ENCODE peak calls at places on chromosomes 1 and 21, in ten cellular contexts. One of them, this sample, is unnamed.

GRCh38 chr1:46575300-46575699 is 23.9 kb upstream of the KNCN start:
- DNase-seq in A549: no peak
- DNase-seq in ovary: no peak
- DNase-seq in heart left ventricle: no peak
- DNase-seq in GM12878: no peak
- DNase-seq in gastrocnemius medialis: no peak
- DNase-seq in IMR-90: no peak
- DNase-seq in upper lobe of left lung: no peak
- DNase-seq in GM12891: no peak
- DNase-seq in testis: no peak
- DNase-seq in this sample: no peak

GRCh38 chr21:42461881-42462877 is 33.8 kb downstream of the RSPH1 start:
- DNase-seq in testis: no peak
- DNase-seq in IMR-90: no peak
- DNase-seq in upper lobe of left lung: no peak
- DNase-seq in heart left ventricle: no peak
- DNase-seq in ovary: no peak
- DNase-seq in A549: no peak
- DNase-seq in GM12878: no peak
- DNase-seq in GM12891: no peak
- DNase-seq in gastrocnemius medialis: no peak
- DNase-seq in this sample: no peak

GRCh38 chr1:30830537-30830936 is 73.0 kb upstream of the LAPTM5 start:
- DNase-seq in upper lobe of left lung: no peak
- DNase-seq in GM12891: no peak
- DNase-seq in ovary: no peak
- DNase-seq in heart left ventricle: no peak
- DNase-seq in gastrocnemius medialis: no peak
- DNase-seq in IMR-90: no peak
- DNase-seq in GM12878: no peak
- DNase-seq in testis: no peak
- DNase-seq in A549: no peak
- DNase-seq in this sample: no peak

GRCh38 chr1:53739109-53739681 is at the start of gene GLIS1:
- DNase-seq in IMR-90: peak
- DNase-seq in testis: peak
- DNase-seq in A549: peak
- DNase-seq in GM12891: peak
- DNase-seq in ovary: peak
- DNase-seq in GM12878: no peak
- DNase-seq in upper lobe of left lung: peak
- DNase-seq in gastrocnemius medialis: peak
- DNase-seq in heart left ventricle: peak
- DNase-seq in this sample: peak

GRCh38 chr1:1013105-1013921 is at the start of gene ISG15:
- DNase-seq in A549: peak
- DNase-seq in heart left ventricle: peak
- DNase-seq in IMR-90: peak
- DNase-seq in upper lobe of left lung: peak
- DNase-seq in GM12878: peak
- DNase-seq in testis: peak
- DNase-seq in ovary: peak
- DNase-seq in gastrocnemius medialis: peak
- DNase-seq in GM12891: peak
- DNase-seq in this sample: peak

GRCh38 chr21:33587792-33588484 is 546 bp downstream of the DONSON start:
- DNase-seq in IMR-90: peak
- DNase-seq in A549: peak
- DNase-seq in heart left ventricle: peak
- DNase-seq in upper lobe of left lung: no peak
- DNase-seq in GM12891: peak
- DNase-seq in testis: peak
- DNase-seq in gastrocnemius medialis: no peak
- DNase-seq in ovary: peak
- DNase-seq in GM12878: no peak
- DNase-seq in this sample: peak

GRCh38 chr1:233945573-233945972 is 41.1 kb downstream of the SLC35F3 start:
- DNase-seq in testis: no peak
- DNase-seq in gastrocnemius medialis: no peak
- DNase-seq in A549: peak
- DNase-seq in upper lobe of left lung: no peak
- DNase-seq in IMR-90: no peak
- DNase-seq in ovary: no peak
- DNase-seq in GM12891: no peak
- DNase-seq in heart left ventricle: no peak
- DNase-seq in GM12878: peak
- DNase-seq in this sample: no peak

GRCh38 chr1:235986869-235987268 is 78.0 kb downstream of the NID1 start:
- DNase-seq in gastrocnemius medialis: no peak
- DNase-seq in ovary: no peak
- DNase-seq in testis: no peak
- DNase-seq in heart left ventricle: no peak
- DNase-seq in upper lobe of left lung: no peak
- DNase-seq in A549: no peak
- DNase-seq in GM12878: no peak
- DNase-seq in IMR-90: no peak
- DNase-seq in GM12891: no peak
- DNase-seq in this sample: no peak

GRCh38 chr1:207817166-207817565 is 65.3 kb downstream of the CD46 start:
- DNase-seq in ovary: no peak
- DNase-seq in A549: no peak
- DNase-seq in upper lobe of left lung: no peak
- DNase-seq in IMR-90: no peak
- DNase-seq in GM12891: no peak
- DNase-seq in testis: no peak
- DNase-seq in heart left ventricle: no peak
- DNase-seq in gastrocnemius medialis: peak
- DNase-seq in GM12878: no peak
- DNase-seq in this sample: no peak

GRCh38 chr1:212453156-212453857 is 20.6 kb downstream of the NENF start:
- DNase-seq in testis: no peak
- DNase-seq in upper lobe of left lung: no peak
- DNase-seq in GM12878: no peak
- DNase-seq in IMR-90: no peak
- DNase-seq in heart left ventricle: no peak
- DNase-seq in A549: no peak
- DNase-seq in gastrocnemius medialis: no peak
- DNase-seq in GM12891: no peak
- DNase-seq in ovary: no peak
- DNase-seq in this sample: no peak

GRCh38 chr1:38123356-38123755 is 76.8 kb upstream of the POU3F1 start:
- DNase-seq in upper lobe of left lung: no peak
- DNase-seq in GM12891: no peak
- DNase-seq in A549: peak
- DNase-seq in testis: no peak
- DNase-seq in gastrocnemius medialis: no peak
- DNase-seq in ovary: no peak
- DNase-seq in GM12878: no peak
- DNase-seq in IMR-90: no peak
- DNase-seq in heart left ventricle: peak
- DNase-seq in this sample: peak

GRCh38 chr1:222711319-222712252 is 705 bp downstream of the AIDA start:
- DNase-seq in A549: peak
- DNase-seq in testis: peak
- DNase-seq in GM12891: peak
- DNase-seq in ovary: peak
- DNase-seq in IMR-90: peak
- DNase-seq in upper lobe of left lung: peak
- DNase-seq in heart left ventricle: peak
- DNase-seq in GM12878: no peak
- DNase-seq in gastrocnemius medialis: peak
- DNase-seq in this sample: peak
- TF ChIP-seq POLR2A in A549: peak
- TF ChIP-seq POLR2A in testis: no peak
- TF ChIP-seq POLR2A in GM12891: no peak
- TF ChIP-seq POLR2A in ovary: no peak
- TF ChIP-seq POLR2A in IMR-90: peak
- TF ChIP-seq POLR2A in upper lobe of left lung: no peak
- TF ChIP-seq POLR2A in heart left ventricle: no peak
- TF ChIP-seq POLR2A in GM12878: no peak
- TF ChIP-seq POLR2A in gastrocnemius medialis: no peak
- TF ChIP-seq POLR2A in this sample: peak

GRCh38 chr1:230609208-230609607 is 33.1 kb upstream of the COG2 start:
- DNase-seq in GM12891: no peak
- DNase-seq in GM12878: peak
- DNase-seq in ovary: no peak
- DNase-seq in heart left ventricle: no peak
- DNase-seq in upper lobe of left lung: no peak
- DNase-seq in IMR-90: no peak
- DNase-seq in testis: no peak
- DNase-seq in A549: no peak
- DNase-seq in gastrocnemius medialis: no peak
- DNase-seq in this sample: no peak
- TF ChIP-seq POLR2A in GM12891: no peak
- TF ChIP-seq POLR2A in GM12878: no peak
- TF ChIP-seq POLR2A in ovary: no peak
- TF ChIP-seq POLR2A in heart left ventricle: no peak
- TF ChIP-seq POLR2A in upper lobe of left lung: no peak
- TF ChIP-seq POLR2A in IMR-90: no peak
- TF ChIP-seq POLR2A in testis: no peak
- TF ChIP-seq POLR2A in A549: no peak
- TF ChIP-seq POLR2A in gastrocnemius medialis: no peak
- TF ChIP-seq POLR2A in this sample: no peak

GRCh38 chr1:17119076-17119743 is at the start of gene PADI2:
- DNase-seq in IMR-90: peak
- DNase-seq in gastrocnemius medialis: peak
- DNase-seq in GM12891: peak
- DNase-seq in A549: peak
- DNase-seq in GM12878: no peak
- DNase-seq in heart left ventricle: no peak
- DNase-seq in ovary: no peak
- DNase-seq in upper lobe of left lung: peak
- DNase-seq in testis: peak
- DNase-seq in this sample: no peak
- TF ChIP-seq POLR2A in IMR-90: no peak
- TF ChIP-seq POLR2A in gastrocnemius medialis: peak
- TF ChIP-seq POLR2A in GM12891: no peak
- TF ChIP-seq POLR2A in A549: peak
- TF ChIP-seq POLR2A in GM12878: no peak
- TF ChIP-seq POLR2A in heart left ventricle: no peak
- TF ChIP-seq POLR2A in ovary: no peak
- TF ChIP-seq POLR2A in upper lobe of left lung: no peak
- TF ChIP-seq POLR2A in testis: no peak
- TF ChIP-seq POLR2A in this sample: no peak

GRCh38 chr21:43775795-43776430 is at the start of gene CSTB:
- DNase-seq in upper lobe of left lung: peak
- DNase-seq in GM12891: peak
- DNase-seq in GM12878: no peak
- DNase-seq in IMR-90: peak
- DNase-seq in gastrocnemius medialis: peak
- DNase-seq in heart left ventricle: peak
- DNase-seq in testis: peak
- DNase-seq in ovary: peak
- DNase-seq in A549: peak
- DNase-seq in this sample: no peak
- TF ChIP-seq POLR2A in upper lobe of left lung: no peak
- TF ChIP-seq POLR2A in GM12891: peak
- TF ChIP-seq POLR2A in GM12878: peak
- TF ChIP-seq POLR2A in IMR-90: peak
- TF ChIP-seq POLR2A in gastrocnemius medialis: peak
- TF ChIP-seq POLR2A in heart left ventricle: peak
- TF ChIP-seq POLR2A in testis: no peak
- TF ChIP-seq POLR2A in ovary: peak
- TF ChIP-seq POLR2A in A549: peak
- TF ChIP-seq POLR2A in this sample: peak

This sample was measured in H54.